ENCODE peak calls at places on chromosome 21, in seven cellular contexts. One of them, this sample, is unnamed.

GRCh38 chr21:44304846-44305245 is 5.0 kb downstream of the PFKL start:
- DNase-seq in NCI-H1694: peak
- DNase-seq in COR-L47: no peak
- DNase-seq in CD4-positive, alpha-beta memory T cell: peak
- DNase-seq in T-helper 1 cell: no peak
- DNase-seq in sciatic nerve: no peak
- DNase-seq in posterior vena cava: no peak
- DNase-seq in this sample: no peak

GRCh38 chr21:45104560-45104959 is 30.2 kb downstream of the ADARB1 start:
- DNase-seq in NCI-H1694: peak
- DNase-seq in COR-L47: peak
- DNase-seq in CD4-positive, alpha-beta memory T cell: no peak
- DNase-seq in T-helper 1 cell: no peak
- DNase-seq in sciatic nerve: no peak
- DNase-seq in posterior vena cava: no peak
- DNase-seq in this sample: no peak

GRCh38 chr21:45256021-45256911 is 31.4 kb downstream of the POFUT2 start:
- DNase-seq in NCI-H1694: no peak
- DNase-seq in COR-L47: no peak
- DNase-seq in CD4-positive, alpha-beta memory T cell: no peak
- DNase-seq in T-helper 1 cell: no peak
- DNase-seq in sciatic nerve: no peak
- DNase-seq in posterior vena cava: no peak
- DNase-seq in this sample: no peak

GRCh38 chr21:30491963-30492428 is at the start of gene KRTAP19-3:
- DNase-seq in NCI-H1694: no peak
- DNase-seq in COR-L47: no peak
- DNase-seq in CD4-positive, alpha-beta memory T cell: no peak
- DNase-seq in T-helper 1 cell: no peak
- DNase-seq in sciatic nerve: no peak
- DNase-seq in posterior vena cava: no peak
- DNase-seq in this sample: no peak

GRCh38 chr21:45938811-45939520 is 42.6 kb upstream of the COL6A1 start:
- DNase-seq in NCI-H1694: no peak
- DNase-seq in COR-L47: no peak
- DNase-seq in CD4-positive, alpha-beta memory T cell: no peak
- DNase-seq in T-helper 1 cell: no peak
- DNase-seq in sciatic nerve: no peak
- DNase-seq in posterior vena cava: no peak
- DNase-seq in this sample: no peak

GRCh38 chr21:42280356-42281195 is 34.6 kb downstream of the TFF3 start:
- DNase-seq in NCI-H1694: no peak
- DNase-seq in COR-L47: no peak
- DNase-seq in CD4-positive, alpha-beta memory T cell: no peak
- DNase-seq in T-helper 1 cell: no peak
- DNase-seq in sciatic nerve: no peak
- DNase-seq in posterior vena cava: peak
- DNase-seq in this sample: no peak

GRCh38 chr21:8992731-8993174 is 1528.6 kb upstream of the TPTE start:
- DNase-seq in NCI-H1694: peak
- DNase-seq in COR-L47: no peak
- DNase-seq in CD4-positive, alpha-beta memory T cell: no peak
- DNase-seq in T-helper 1 cell: no peak
- DNase-seq in sciatic nerve: no peak
- DNase-seq in posterior vena cava: peak
- DNase-seq in this sample: no peak

GRCh38 chr21:44263221-44263671 is 1.5 kb upstream of the DNMT3L start:
- DNase-seq in NCI-H1694: no peak
- DNase-seq in COR-L47: no peak
- DNase-seq in CD4-positive, alpha-beta memory T cell: no peak
- DNase-seq in T-helper 1 cell: no peak
- DNase-seq in sciatic nerve: no peak
- DNase-seq in posterior vena cava: no peak
- DNase-seq in this sample: no peak

GRCh38 chr21:44024895-44025353 is 12.8 kb downstream of the TRAPPC10 start:
- DNase-seq in NCI-H1694: no peak
- DNase-seq in COR-L47: no peak
- DNase-seq in CD4-positive, alpha-beta memory T cell: no peak
- DNase-seq in T-helper 1 cell: no peak
- DNase-seq in sciatic nerve: peak
- DNase-seq in posterior vena cava: peak
- DNase-seq in this sample: no peak

GRCh38 chr21:36815284-36815683 is 116.4 kb downstream of the SIM2 start:
- DNase-seq in NCI-H1694: no peak
- DNase-seq in COR-L47: no peak
- DNase-seq in CD4-positive, alpha-beta memory T cell: no peak
- DNase-seq in T-helper 1 cell: no peak
- DNase-seq in sciatic nerve: no peak
- DNase-seq in posterior vena cava: no peak
- DNase-seq in this sample: no peak

GRCh38 chr21:17523007-17523451 is 10.2 kb downstream of the CXADR start:
- DNase-seq in NCI-H1694: no peak
- DNase-seq in COR-L47: no peak
- DNase-seq in CD4-positive, alpha-beta memory T cell: no peak
- DNase-seq in T-helper 1 cell: no peak
- DNase-seq in sciatic nerve: no peak
- DNase-seq in posterior vena cava: no peak
- DNase-seq in this sample: no peak

This sample was measured in DMS79 treated with DMSO at 0.1 percent for 48 hours.